ENCODE peak calls at places on chromosomes 16 and 17, in ten cellular contexts. F is pancreas; W is activated T-helper 1 cell treated with Interleukin-2 at 50 U/mL for 16 hours; A is SK-N-DZ; T is neural progenitor cell; B is LoVo; U is myocyte; J is left cardiac atrium; Q is A172; K is CD8-positive, alpha-beta T cell. L is an unnamed sample.

GRCh38 chr16:56275076-56275475 is 83.8 kb downstream of the GNAO1 start:
- DNase-seq in F (peak), W (no peak), A (no peak), T (no peak), B (no peak), U (no peak), J (no peak), Q (no peak), K (no peak), L (peak)

GRCh38 chr17:57486978-57487377 is 230.7 kb downstream of the MSI2 start:
- DNase-seq in F (no peak), W (no peak), A (no peak), T (no peak), B (no peak), U (no peak), J (no peak), Q (no peak), K (no peak), L (no peak)

GRCh38 chr16:11972128-11972527 is 4.4 kb upstream of the SNX29 start:
- DNase-seq in F (no peak), W (no peak), A (no peak), T (no peak), B (peak), U (no peak), J (no peak), Q (no peak), K (no peak), L (peak)

GRCh38 chr17:45200701-45201100 is 21.0 kb upstream of the FMNL1 start:
- DNase-seq in F (no peak), W (no peak), A (no peak), T (no peak), B (no peak), U (peak), J (peak), Q (no peak), K (no peak), L (no peak)

GRCh38 chr17:79695293-79696158 is 35.2 kb upstream of the ENPP7 start:
- DNase-seq in F (no peak), W (no peak), A (no peak), T (no peak), B (no peak), U (peak), J (peak), Q (peak), K (no peak), L (no peak)

GRCh38 chr17:14737984-14738651 is 437.2 kb downstream of the HS3ST3B1 start:
- DNase-seq in F (peak), W (no peak), A (no peak), T (peak), B (peak), U (peak), J (peak), Q (peak), K (no peak), L (peak)

GRCh38 chr16:74460542-74460941 is 39.3 kb upstream of the CLEC18B start:
- DNase-seq in F (no peak), W (no peak), A (no peak), T (no peak), B (no peak), U (no peak), J (no peak), Q (no peak), K (no peak), L (no peak)

GRCh38 chr17:3033248-3033640 is 30.2 kb downstream of the OR1D5 start:
- DNase-seq in F (no peak), W (no peak), A (no peak), T (no peak), B (no peak), U (no peak), J (no peak), Q (no peak), K (no peak), L (no peak)

GRCh38 chr17:50035421-50035879 is 20.5 kb upstream of the ITGA3 start:
- DNase-seq in F (no peak), W (no peak), A (no peak), T (no peak), B (no peak), U (peak), J (no peak), Q (peak), K (no peak), L (no peak)

GRCh38 chr17:207775-208174 is 26.3 kb upstream of the DOC2B start:
- DNase-seq in F (no peak), W (no peak), A (no peak), T (no peak), B (no peak), U (peak), J (peak), Q (no peak), K (no peak), L (no peak)

GRCh38 chr16:58685084-58685449 is 497 bp upstream of the SLC38A7 start:
- DNase-seq in F (no peak), W (no peak), A (no peak), T (no peak), B (no peak), U (no peak), J (no peak), Q (no peak), K (no peak), L (no peak)

GRCh38 chr17:57395721-57396321 is 139.5 kb downstream of the MSI2 start:
- DNase-seq in F (no peak), W (no peak), A (no peak), T (no peak), B (no peak), U (no peak), J (no peak), Q (no peak), K (no peak), L (no peak)

GRCh38 chr16:55505333-55506015 is 3.4 kb upstream of the LPCAT2 start:
- DNase-seq in F (no peak), W (no peak), A (no peak), T (no peak), B (no peak), U (no peak), J (no peak), Q (no peak), K (no peak), L (no peak)

L was measured in ELR.